ENCODE peak calls at places on chromosomes 4 and X, in seven cellular contexts. S, W, F, X, N, A and U are unnamed samples. For H3K9me2, the result is how much of the 10 kb centered on the place peaks cover.

GRCh38 chr4:24042094-24042493 is 152.2 kb upstream of the PPARGC1A start:
- DNase-seq in S (no peak), W (no peak), F (no peak), X (no peak), N (peak), A (no peak), U (no peak)

GRCh38 chr4:146186556-146186955 is 11.0 kb downstream of the LSM6 start:
- DNase-seq in S (no peak), W (no peak), F (no peak), X (no peak), N (no peak), A (no peak), U (no peak)

GRCh38 chr4:17667653-17668201 is 53.3 kb downstream of the MED28 start:
- DNase-seq in S (no peak), W (peak), F (no peak), X (peak), N (no peak), A (no peak), U (no peak)

GRCh38 chrX:20412871-20413486 is 146.3 kb upstream of the RPS6KA3 start:
- DNase-seq in S (no peak), W (peak), F (no peak), X (no peak), N (no peak), A (no peak), U (no peak)

GRCh38 chr4:78552398-78553396 is 1.1 kb downstream of the ANXA3 start:
- DNase-seq in S (peak), W (no peak), F (peak), X (no peak), N (no peak), A (peak), U (peak)

GRCh38 chr4:140154572-140154891 is 548 bp upstream of the MAML3 start:
- DNase-seq in S (no peak), W (no peak), F (no peak), X (no peak), N (no peak), A (no peak), U (no peak)

GRCh38 chr4:38160487-38161207 is 200.4 kb downstream of the PTTG2 start:
- DNase-seq in S (peak), W (no peak), F (peak), X (no peak), N (peak), A (peak), U (peak)

GRCh38 chrX:47078129-47079043 is at the start of gene RGN:
- DNase-seq in S (no peak), W (no peak), F (no peak), X (no peak), N (peak), A (no peak), U (peak)

GRCh38 chr4:97491856-97492255 is 651.4 kb downstream of the STPG2 start:
- DNase-seq in S (no peak), W (no peak), F (no peak), X (no peak), N (no peak), A (peak), U (no peak)

GRCh38 chr4:26349496-26349895 is 28.7 kb downstream of the RBPJ start:
- DNase-seq in S (no peak), W (no peak), F (no peak), X (no peak), N (no peak), A (no peak), U (no peak)

GRCh38 chr4:160819791-160820190 is 1344.0 kb downstream of the FSTL5 start:
- DNase-seq in S (no peak), W (no peak), F (no peak), X (no peak), N (no peak), A (peak), U (no peak)

GRCh38 chrX:49829016-49829415 is at the start of gene PAGE4:
- DNase-seq in S (no peak), W (peak), F (peak), X (no peak), N (no peak), A (peak), U (no peak)

GRCh38 chr4:109406337-109406931 is 27.2 kb upstream of the SEC24B start:
- DNase-seq in S (no peak), W (peak), F (peak), X (peak), N (peak), A (peak), U (peak)

GRCh38 chr4:29467044-29467717 is 1253.0 kb upstream of the PCDH7 start:
- DNase-seq in S (no peak), W (no peak), F (no peak), X (no peak), N (no peak), A (peak), U (peak)

GRCh38 chr4:77990904-77991358 is 66.2 kb upstream of the FRAS1 start:
- DNase-seq in S (no peak), W (no peak), F (no peak), X (no peak), N (peak), A (no peak), U (no peak)

GRCh38 chr4:8761167-8761823 is 110.3 kb downstream of the HMX1 start:
- DNase-seq in S (no peak), W (no peak), F (no peak), X (no peak), N (no peak), A (no peak), U (no peak)

GRCh38 chr4:67332627-67333026 is 212.7 kb downstream of the CENPC start:
- DNase-seq in S (no peak), W (peak), F (no peak), X (peak), N (peak), A (peak), U (peak)

GRCh38 chrX:102835504-102836146 is 101.4 kb upstream of the RAB40AL start:
- DNase-seq in S (no peak), W (peak), F (no peak), X (peak), N (peak), A (peak), U (peak)

GRCh38 chr4:48796927-48797679 is 17.0 kb upstream of the FRYL start:
- DNase-seq in S (no peak), W (no peak), F (no peak), X (no peak), N (no peak), A (no peak), U (no peak)

GRCh38 chr4:183758006-183758734 is 99.1 kb downstream of the TRAPPC11 start:
- DNase-seq in S (no peak), W (no peak), F (no peak), X (no peak), N (peak), A (peak), U (peak)

GRCh38 chrX:22686138-22686541 is 313.6 kb upstream of the DDX53 start:
- DNase-seq in S (no peak), W (no peak), F (no peak), X (no peak), N (no peak), A (peak), U (no peak)

GRCh38 chr4:145181091-145181501 is 707 bp upstream of the OTUD4 start:
- DNase-seq in S (no peak), W (no peak), F (no peak), X (no peak), N (no peak), A (no peak), U (no peak)

GRCh38 chr4:98778206-98778605 is 119.8 kb upstream of the TSPAN5 start:
- DNase-seq in S (peak), W (no peak), F (no peak), X (no peak), N (peak), A (peak), U (peak)

GRCh38 chrX:152733261-152733975 is at the start of the genes CSAG1 and MAGEA12:
- DNase-seq in S (peak), W (no peak), F (no peak), X (peak), N (no peak), A (no peak), U (no peak)

GRCh38 chrX:69015564-69016218 is 149.6 kb downstream of the PJA1 start:
- DNase-seq in S (no peak), W (no peak), F (no peak), X (no peak), N (no peak), A (no peak), U (no peak)

GRCh38 chr4:3494501-3494900 is 31.4 kb downstream of the DOK7 start:
- DNase-seq in S (no peak), W (no peak), F (no peak), X (no peak), N (no peak), A (no peak), U (no peak)

GRCh38 chrX:2464677-2465166 is 36.1 kb downstream of the DHRSX start:
- DNase-seq in S (no peak), W (no peak), F (peak), X (no peak), N (no peak), A (no peak), U (no peak)

GRCh38 chr4:183675625-183676024 is 16.5 kb downstream of the TRAPPC11 start:
- DNase-seq in S (no peak), W (no peak), F (no peak), X (no peak), N (peak), A (no peak), U (no peak)

GRCh38 chrX:119181491-119181890 is 53.9 kb upstream of the KIAA1210 start:
- DNase-seq in S (no peak), W (no peak), F (peak), X (no peak), N (peak), A (peak), U (peak)

GRCh38 chr4:184104419-184105101 is 113.1 kb downstream of the ENPP6 start:
- DNase-seq in S (no peak), W (no peak), F (no peak), X (no peak), N (no peak), A (no peak), U (peak)

GRCh38 chrX:133913009-133913408 is 72.4 kb downstream of the GPC3 start:
- DNase-seq in S (no peak), W (no peak), F (no peak), X (no peak), N (no peak), A (no peak), U (no peak)

GRCh38 chrX:133916984-133917722 is 68.2 kb downstream of the GPC3 start:
- DNase-seq in S (no peak), W (no peak), F (no peak), X (no peak), N (no peak), A (no peak), U (no peak)

GRCh38 chrX:133910539-133910938 is 74.9 kb downstream of the GPC3 start:
- DNase-seq in S (no peak), W (no peak), F (no peak), X (no peak), N (no peak), A (no peak), U (no peak)

GRCh38 chrX:133911816-133912495 is 73.4 kb downstream of the GPC3 start:
- DNase-seq in S (no peak), W (no peak), F (no peak), X (no peak), N (no peak), A (no peak), U (no peak)

GRCh38 chrX:133913658-133914388 is 71.6 kb downstream of the GPC3 start:
- DNase-seq in S (no peak), W (no peak), F (no peak), X (no peak), N (no peak), A (no peak), U (no peak)
- H3K4me3 ChIP-seq in S (no peak), W (no peak), F (no peak), X (no peak), N (no peak), A (no peak), U (no peak)

GRCh38 chrX:130803537-130803936 is 99.5 kb downstream of the ENOX2 start:
- DNase-seq in S (no peak), W (no peak), F (no peak), X (no peak), N (no peak), A (no peak), U (no peak)

GRCh38 chrX:130801901-130802300 is 101.1 kb downstream of the ENOX2 start:
- DNase-seq in S (no peak), W (no peak), F (no peak), X (no peak), N (no peak), A (no peak), U (peak)

GRCh38 chrX:130810561-130810960 is 92.4 kb downstream of the ENOX2 start:
- DNase-seq in S (no peak), W (no peak), F (no peak), X (no peak), N (no peak), A (no peak), U (no peak)

GRCh38 chrX:130805906-130806305 is 97.1 kb downstream of the ENOX2 start:
- DNase-seq in S (peak), W (no peak), F (no peak), X (no peak), N (peak), A (peak), U (no peak)
- H3K9me2 ChIP-seq in S (under half), W (under half), F (under half), X (under half), N (under half), A (under half), U (under half)

GRCh38 chr4:71832049-71832448 is 48.2 kb upstream of the GC start:
- DNase-seq in S (no peak), W (no peak), F (no peak), X (no peak), N (no peak), A (no peak), U (no peak)
- H3K4me3 ChIP-seq in S (no peak), W (no peak), F (no peak), X (no peak), N (no peak), A (no peak), U (no peak)

GRCh38 chrX:8453619-8454018 is 11.0 kb upstream of the VCX3B start:
- DNase-seq in S (no peak), W (no peak), F (no peak), X (no peak), N (no peak), A (no peak), U (no peak)

GRCh38 chrX:8455600-8455999 is 9.0 kb upstream of the VCX3B start:
- DNase-seq in S (no peak), W (no peak), F (no peak), X (no peak), N (no peak), A (peak), U (no peak)
- H3K9me2 ChIP-seq in S (under half), W (under half), F (under half), X (under half), N (under half), A (under half), U (under half)

DNA sequence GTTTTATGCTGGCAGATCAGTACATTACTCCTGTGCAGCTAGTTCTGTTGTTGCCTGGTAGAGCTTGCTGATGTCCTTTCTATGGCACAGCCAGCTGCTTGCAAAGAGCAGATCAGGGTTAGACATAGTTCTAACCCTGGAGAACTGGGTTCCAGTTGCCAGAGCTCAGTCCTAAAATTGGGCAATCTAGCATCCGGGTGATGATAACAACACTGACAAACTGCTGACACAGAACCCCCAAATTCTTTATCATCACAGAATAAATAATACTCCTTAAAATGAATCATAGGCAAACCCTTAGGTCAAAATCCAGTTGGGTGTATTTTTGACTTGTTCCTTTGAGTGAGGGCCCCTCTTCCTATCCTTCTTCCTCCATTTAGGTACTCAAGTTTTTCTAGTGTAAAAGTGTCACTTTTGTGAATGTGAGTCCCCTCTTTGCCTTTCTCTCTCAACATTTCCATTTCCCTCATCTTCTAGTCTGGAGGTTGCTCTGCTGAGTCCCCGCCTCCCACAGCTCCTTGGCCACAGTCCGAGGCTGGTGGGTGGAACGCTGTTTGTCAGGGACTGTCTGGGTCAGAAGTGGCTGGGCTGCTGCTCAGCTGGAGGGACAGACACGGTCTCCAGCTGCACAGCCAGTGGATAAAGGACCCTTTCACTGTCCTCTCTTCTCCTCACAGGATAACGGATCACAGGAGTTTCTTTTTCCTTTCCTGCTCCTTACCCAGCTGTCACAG is 93.6 kb upstream of the RASGEF1B start:
- DNase-seq in S (no peak), W (peak), F (no peak), X (no peak), N (peak), A (peak), U (peak)
- H3K4me3 ChIP-seq in S (no peak), W (peak), F (no peak), X (no peak), N (peak), A (no peak), U (no peak)

GRCh38 chr4:1626941-1627340 is 57.2 kb downstream of the FAM53A start:
- DNase-seq in S (no peak), W (no peak), F (no peak), X (no peak), N (no peak), A (no peak), U (no peak)
- H3K9me2 ChIP-seq in S (under half), W (under half), F (under half), X (under half), N (under half), A (under half), U (under half)

GRCh38 chrX:53081925-53082772 is at the start of gene TSPYL2:
- DNase-seq in S (peak), W (peak), F (peak), X (peak), N (peak), A (peak), U (peak)

GRCh38 chrX:53082773-53083616 is 828 bp downstream of the TSPYL2 start:
- DNase-seq in S (no peak), W (no peak), F (no peak), X (no peak), N (peak), A (no peak), U (no peak)

GRCh38 chrX:53078943-53079342 is 3.2 kb upstream of the TSPYL2 start:
- DNase-seq in S (no peak), W (no peak), F (no peak), X (no peak), N (no peak), A (no peak), U (no peak)

GRCh38 chrX:53084043-53084570 is 1.9 kb downstream of the TSPYL2 start:
- DNase-seq in S (no peak), W (no peak), F (no peak), X (no peak), N (peak), A (no peak), U (no peak)

GRCh38 chrX:53080628-53081580 is 1.3 kb upstream of the TSPYL2 start:
- DNase-seq in S (no peak), W (no peak), F (no peak), X (no peak), N (peak), A (no peak), U (no peak)
- H3K4me3 ChIP-seq in S (no peak), W (no peak), F (no peak), X (no peak), N (peak), A (no peak), U (no peak)

GRCh38 chr4:124173892-124174291 is 538.6 kb downstream of the ANKRD50 start:
- DNase-seq in S (no peak), W (no peak), F (no peak), X (no peak), N (peak), A (no peak), U (no peak)
- H3K9me2 ChIP-seq in S (under half), W (under half), F (under half), X (under half), N (under half), A (under half), U (under half)

DNA sequence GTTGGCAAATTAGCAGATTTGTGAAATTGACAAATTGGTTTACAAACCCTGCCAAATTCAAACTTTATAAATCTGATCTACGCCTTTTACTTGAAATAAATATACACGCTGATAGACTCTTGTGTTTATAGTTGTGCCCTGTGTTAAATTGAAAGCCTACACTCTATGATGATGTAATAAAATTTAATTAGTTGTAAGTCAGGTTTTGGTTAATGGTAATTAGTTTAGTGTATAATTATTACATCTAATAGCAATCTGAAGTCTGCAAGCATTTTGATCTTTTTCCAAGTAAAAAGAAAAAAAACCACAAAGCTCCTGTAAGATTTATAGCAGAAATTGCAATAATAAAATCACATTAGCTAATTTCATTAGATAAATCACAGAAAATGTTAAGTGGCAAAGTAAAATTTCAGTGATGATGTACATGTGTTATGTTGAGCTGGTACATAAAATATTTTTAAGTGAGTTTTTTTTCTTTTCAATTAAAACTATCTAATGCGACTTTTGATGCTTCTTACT is 72.7 kb upstream of the TENM3 start:
- DNase-seq in S (no peak), W (no peak), F (no peak), X (no peak), N (no peak), A (no peak), U (no peak)
- H3K4me3 ChIP-seq in S (no peak), W (no peak), F (no peak), X (no peak), N (no peak), A (no peak), U (no peak)